ENCODE peak calls at places on chromosomes 1 and 21, in eight cellular contexts. One of them, this sample, is unnamed.

GRCh38 chr21:43959231-43960041 is 52.7 kb upstream of the TRAPPC10 start:
- DNase-seq in effector memory CD4-positive, alpha-beta T cell: no peak
- DNase-seq in heart right ventricle: no peak
- DNase-seq in CD8-positive, alpha-beta memory T cell: no peak
- DNase-seq in iPS DF 6.9: no peak
- DNase-seq in esophagus squamous epithelium: no peak
- DNase-seq in prostate gland: no peak
- DNase-seq in psoas muscle: peak; percentile 5
- DNase-seq in this sample: no peak

GRCh38 chr1:8653878-8654277 is 163.6 kb downstream of the RERE start:
- DNase-seq in effector memory CD4-positive, alpha-beta T cell: no peak
- DNase-seq in heart right ventricle: no peak
- DNase-seq in CD8-positive, alpha-beta memory T cell: no peak
- DNase-seq in iPS DF 6.9: no peak
- DNase-seq in esophagus squamous epithelium: no peak
- DNase-seq in prostate gland: no peak
- DNase-seq in psoas muscle: no peak
- DNase-seq in this sample: no peak

GRCh38 chr1:199667079-199667478 is 360.4 kb upstream of the NR5A2 start:
- DNase-seq in effector memory CD4-positive, alpha-beta T cell: no peak
- DNase-seq in heart right ventricle: no peak
- DNase-seq in CD8-positive, alpha-beta memory T cell: no peak
- DNase-seq in iPS DF 6.9: no peak
- DNase-seq in esophagus squamous epithelium: no peak
- DNase-seq in prostate gland: no peak
- DNase-seq in psoas muscle: no peak
- DNase-seq in this sample: no peak

GRCh38 chr1:224579526-224579925 is 36.6 kb upstream of the CNIH3 start:
- DNase-seq in effector memory CD4-positive, alpha-beta T cell: no peak
- DNase-seq in heart right ventricle: no peak
- DNase-seq in CD8-positive, alpha-beta memory T cell: no peak
- DNase-seq in iPS DF 6.9: no peak
- DNase-seq in esophagus squamous epithelium: no peak
- DNase-seq in prostate gland: no peak
- DNase-seq in psoas muscle: no peak
- DNase-seq in this sample: no peak

GRCh38 chr1:222815367-222815765 is 527 bp downstream of the DISP1 start:
- DNase-seq in effector memory CD4-positive, alpha-beta T cell: peak; percentile 4
- DNase-seq in heart right ventricle: no peak
- DNase-seq in CD8-positive, alpha-beta memory T cell: peak; percentile 35
- DNase-seq in iPS DF 6.9: no peak
- DNase-seq in esophagus squamous epithelium: no peak
- DNase-seq in prostate gland: no peak
- DNase-seq in psoas muscle: no peak
- DNase-seq in this sample: peak; percentile 39

GRCh38 chr1:7783178-7783711 is 846 bp upstream of the PER3 start:
- DNase-seq in effector memory CD4-positive, alpha-beta T cell: no peak
- DNase-seq in heart right ventricle: peak; percentile 84
- DNase-seq in CD8-positive, alpha-beta memory T cell: no peak
- DNase-seq in iPS DF 6.9: no peak
- DNase-seq in esophagus squamous epithelium: no peak
- DNase-seq in prostate gland: no peak
- DNase-seq in psoas muscle: peak; percentile 77
- DNase-seq in this sample: no peak

GRCh38 chr1:102015728-102016127 is 19.0 kb upstream of the OLFM3 start:
- DNase-seq in effector memory CD4-positive, alpha-beta T cell: no peak
- DNase-seq in heart right ventricle: no peak
- DNase-seq in CD8-positive, alpha-beta memory T cell: no peak
- DNase-seq in iPS DF 6.9: no peak
- DNase-seq in esophagus squamous epithelium: no peak
- DNase-seq in prostate gland: no peak
- DNase-seq in psoas muscle: no peak
- DNase-seq in this sample: no peak

GRCh38 chr1:33819290-33819912 is 44.5 kb upstream of the HMGB4 start:
- DNase-seq in effector memory CD4-positive, alpha-beta T cell: no peak
- DNase-seq in heart right ventricle: no peak
- DNase-seq in CD8-positive, alpha-beta memory T cell: no peak
- DNase-seq in iPS DF 6.9: no peak
- DNase-seq in esophagus squamous epithelium: no peak
- DNase-seq in prostate gland: no peak
- DNase-seq in psoas muscle: no peak
- DNase-seq in this sample: no peak

GRCh38 chr1:160366731-160367515 is at the start of gene NHLH1:
- DNase-seq in effector memory CD4-positive, alpha-beta T cell: no peak
- DNase-seq in heart right ventricle: no peak
- DNase-seq in CD8-positive, alpha-beta memory T cell: no peak
- DNase-seq in iPS DF 6.9: no peak
- DNase-seq in esophagus squamous epithelium: no peak
- DNase-seq in prostate gland: no peak
- DNase-seq in psoas muscle: no peak
- DNase-seq in this sample: no peak

GRCh38 chr1:40662864-40663263 is 2.6 kb downstream of the RIMS3 start:
- DNase-seq in effector memory CD4-positive, alpha-beta T cell: no peak
- DNase-seq in heart right ventricle: no peak
- DNase-seq in CD8-positive, alpha-beta memory T cell: no peak
- DNase-seq in iPS DF 6.9: no peak
- DNase-seq in esophagus squamous epithelium: no peak
- DNase-seq in prostate gland: no peak
- DNase-seq in psoas muscle: no peak
- DNase-seq in this sample: no peak

GRCh38 chr1:24002664-24003063 is 22.5 kb upstream of the SRSF10 start:
- DNase-seq in effector memory CD4-positive, alpha-beta T cell: no peak
- DNase-seq in heart right ventricle: no peak
- DNase-seq in CD8-positive, alpha-beta memory T cell: no peak
- DNase-seq in iPS DF 6.9: no peak
- DNase-seq in esophagus squamous epithelium: no peak
- DNase-seq in prostate gland: no peak
- DNase-seq in psoas muscle: no peak
- DNase-seq in this sample: no peak

GRCh38 chr1:23999156-23999671 is 19.1 kb upstream of the SRSF10 start:
- DNase-seq in effector memory CD4-positive, alpha-beta T cell: no peak
- DNase-seq in heart right ventricle: no peak
- DNase-seq in CD8-positive, alpha-beta memory T cell: no peak
- DNase-seq in iPS DF 6.9: no peak
- DNase-seq in esophagus squamous epithelium: no peak
- DNase-seq in prostate gland: no peak
- DNase-seq in psoas muscle: no peak
- DNase-seq in this sample: no peak

GRCh38 chr1:23995431-23995837 is 15.3 kb upstream of the SRSF10 start:
- DNase-seq in effector memory CD4-positive, alpha-beta T cell: no peak
- DNase-seq in heart right ventricle: no peak
- DNase-seq in CD8-positive, alpha-beta memory T cell: no peak
- DNase-seq in iPS DF 6.9: no peak
- DNase-seq in esophagus squamous epithelium: no peak
- DNase-seq in prostate gland: no peak
- DNase-seq in psoas muscle: no peak
- DNase-seq in this sample: no peak

DNA sequence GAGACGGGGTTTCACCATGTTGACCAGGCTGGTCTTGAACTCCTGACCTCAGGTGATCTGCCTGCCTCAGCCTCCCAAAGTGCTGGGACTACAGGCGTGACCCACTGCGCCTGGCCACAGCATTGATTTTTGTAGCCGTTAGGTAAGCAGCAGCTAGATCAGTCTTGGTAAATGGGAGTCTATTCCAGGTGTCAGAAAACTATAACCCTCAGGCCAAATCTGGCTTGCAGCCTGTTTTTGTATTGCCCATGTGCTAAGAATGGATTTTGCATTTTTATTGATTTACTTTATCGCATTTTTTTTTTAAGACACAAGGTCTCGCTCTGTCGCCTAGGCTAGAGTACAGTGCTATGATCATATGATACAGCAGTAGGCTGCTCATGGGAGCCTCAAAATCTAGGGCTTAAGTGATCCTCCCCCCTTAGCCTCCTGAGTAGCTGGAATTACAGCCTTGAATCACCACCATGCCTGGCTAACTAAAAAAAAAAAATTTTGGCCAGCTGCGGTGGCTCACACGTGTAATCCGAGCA is 16.6 kb upstream of the SRSF10 start:
- DNase-seq in effector memory CD4-positive, alpha-beta T cell: no peak
- DNase-seq in heart right ventricle: no peak
- DNase-seq in CD8-positive, alpha-beta memory T cell: no peak
- DNase-seq in iPS DF 6.9: no peak
- DNase-seq in esophagus squamous epithelium: no peak
- DNase-seq in prostate gland: no peak
- DNase-seq in psoas muscle: no peak
- DNase-seq in this sample: no peak
- H3K4me3 ChIP-seq in effector memory CD4-positive, alpha-beta T cell: no peak overlapping the region
- H3K4me3 ChIP-seq in heart right ventricle: no peak overlapping the region
- H3K4me3 ChIP-seq in CD8-positive, alpha-beta memory T cell: no peak overlapping the region
- H3K4me3 ChIP-seq in iPS DF 6.9: no peak overlapping the region
- H3K4me3 ChIP-seq in esophagus squamous epithelium: no peak overlapping the region
- H3K4me3 ChIP-seq in prostate gland: no peak overlapping the region
- H3K4me3 ChIP-seq in psoas muscle: no peak overlapping the region
- H3K4me3 ChIP-seq in this sample: no peak overlapping the region

DNA sequence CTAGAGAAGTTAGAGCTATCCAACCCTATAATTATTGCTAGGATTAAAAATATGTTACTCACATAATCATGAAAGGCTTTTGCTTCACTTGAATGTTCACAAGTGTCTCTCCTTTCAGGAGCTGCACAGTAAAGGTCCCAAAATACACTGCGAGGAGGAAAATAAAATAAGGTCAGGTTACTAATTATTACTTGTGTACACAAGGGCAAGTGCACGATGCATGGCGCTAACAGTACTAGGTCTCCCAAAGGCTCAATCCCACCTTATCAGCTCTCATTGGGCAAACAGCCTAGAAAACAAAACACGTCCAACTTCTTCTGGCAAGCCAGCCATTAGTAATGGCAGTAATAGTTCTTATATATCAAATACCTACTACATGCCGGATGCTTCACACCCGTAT is 4.4 kb downstream of the SSBP3 start:
- DNase-seq in effector memory CD4-positive, alpha-beta T cell: no peak
- DNase-seq in heart right ventricle: no peak
- DNase-seq in CD8-positive, alpha-beta memory T cell: no peak
- DNase-seq in iPS DF 6.9: no peak
- DNase-seq in esophagus squamous epithelium: no peak
- DNase-seq in prostate gland: no peak
- DNase-seq in psoas muscle: no peak
- DNase-seq in this sample: no peak
- H3K4me1 ChIP-seq in effector memory CD4-positive, alpha-beta T cell: peaks cover 18% of the 10 kb centered on the region
- H3K4me1 ChIP-seq in heart right ventricle: peaks cover 10% of the 10 kb centered on the region
- H3K4me1 ChIP-seq in CD8-positive, alpha-beta memory T cell: peaks cover 40% of the 10 kb centered on the region
- H3K4me1 ChIP-seq in iPS DF 6.9: peaks cover 10% of the 10 kb centered on the region
- H3K4me1 ChIP-seq in esophagus squamous epithelium: peaks cover 16% of the 10 kb centered on the region
- H3K4me1 ChIP-seq in prostate gland: peaks cover 9% of the 10 kb centered on the region
- H3K4me1 ChIP-seq in psoas muscle: peaks cover 71% of the 10 kb centered on the region
- H3K4me1 ChIP-seq in this sample: peaks cover 54% of the 10 kb centered on the region

GRCh38 chr1:94716966-94717365 is 103.2 kb upstream of the SLC44A3 start:
- DNase-seq in effector memory CD4-positive, alpha-beta T cell: no peak
- DNase-seq in heart right ventricle: no peak
- DNase-seq in CD8-positive, alpha-beta memory T cell: no peak
- DNase-seq in iPS DF 6.9: no peak
- DNase-seq in esophagus squamous epithelium: no peak
- DNase-seq in prostate gland: no peak
- DNase-seq in psoas muscle: no peak
- DNase-seq in this sample: no peak

GRCh38 chr1:94714552-94714951 is 105.6 kb upstream of the SLC44A3 start:
- DNase-seq in effector memory CD4-positive, alpha-beta T cell: no peak
- DNase-seq in heart right ventricle: no peak
- DNase-seq in CD8-positive, alpha-beta memory T cell: no peak
- DNase-seq in iPS DF 6.9: no peak
- DNase-seq in esophagus squamous epithelium: no peak
- DNase-seq in prostate gland: no peak
- DNase-seq in psoas muscle: no peak
- DNase-seq in this sample: no peak

GRCh38 chr1:94713472-94714141 is 106.5 kb upstream of the SLC44A3 start:
- DNase-seq in effector memory CD4-positive, alpha-beta T cell: no peak
- DNase-seq in heart right ventricle: peak; percentile 71
- DNase-seq in CD8-positive, alpha-beta memory T cell: no peak
- DNase-seq in iPS DF 6.9: peak; percentile 70
- DNase-seq in esophagus squamous epithelium: peak; percentile 26
- DNase-seq in prostate gland: peak; percentile 37
- DNase-seq in psoas muscle: peak; percentile 92
- DNase-seq in this sample: peak; percentile 26

GRCh38 chr1:94714152-94714551 is 106.0 kb upstream of the SLC44A3 start:
- DNase-seq in effector memory CD4-positive, alpha-beta T cell: no peak
- DNase-seq in heart right ventricle: no peak
- DNase-seq in CD8-positive, alpha-beta memory T cell: no peak
- DNase-seq in iPS DF 6.9: no peak
- DNase-seq in esophagus squamous epithelium: no peak
- DNase-seq in prostate gland: no peak
- DNase-seq in psoas muscle: no peak
- DNase-seq in this sample: no peak

DNA sequence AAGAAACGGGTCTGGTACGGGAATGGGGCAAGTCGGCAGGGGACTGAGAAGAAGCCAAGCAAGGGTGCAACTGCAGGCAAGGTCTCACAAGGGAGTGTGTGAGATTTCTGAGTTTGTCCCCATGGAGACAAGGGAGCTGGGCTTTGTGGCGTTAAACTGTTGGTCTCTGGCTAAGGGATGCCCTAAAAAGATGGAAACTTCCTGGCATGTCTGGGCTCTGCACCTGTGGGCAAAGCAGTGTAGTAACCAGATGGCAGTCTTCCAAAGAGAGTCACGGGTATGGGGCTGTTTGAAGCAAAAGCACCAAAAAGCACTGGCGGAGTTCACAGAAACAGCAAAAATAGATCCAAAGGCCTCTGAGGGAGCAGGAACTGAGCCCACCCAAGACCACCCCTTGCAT is 104.8 kb upstream of the SLC44A3 start:
- DNase-seq in effector memory CD4-positive, alpha-beta T cell: no peak
- DNase-seq in heart right ventricle: no peak
- DNase-seq in CD8-positive, alpha-beta memory T cell: no peak
- DNase-seq in iPS DF 6.9: no peak
- DNase-seq in esophagus squamous epithelium: no peak
- DNase-seq in prostate gland: no peak
- DNase-seq in psoas muscle: no peak
- DNase-seq in this sample: no peak
- H3K4me3 ChIP-seq in effector memory CD4-positive, alpha-beta T cell: no peak overlapping the region
- H3K4me3 ChIP-seq in heart right ventricle: no peak overlapping the region
- H3K4me3 ChIP-seq in CD8-positive, alpha-beta memory T cell: no peak overlapping the region
- H3K4me3 ChIP-seq in iPS DF 6.9: no peak overlapping the region
- H3K4me3 ChIP-seq in esophagus squamous epithelium: no peak overlapping the region
- H3K4me3 ChIP-seq in prostate gland: no peak overlapping the region
- H3K4me3 ChIP-seq in psoas muscle: no peak overlapping the region
- H3K4me3 ChIP-seq in this sample: no peak overlapping the region

DNA sequence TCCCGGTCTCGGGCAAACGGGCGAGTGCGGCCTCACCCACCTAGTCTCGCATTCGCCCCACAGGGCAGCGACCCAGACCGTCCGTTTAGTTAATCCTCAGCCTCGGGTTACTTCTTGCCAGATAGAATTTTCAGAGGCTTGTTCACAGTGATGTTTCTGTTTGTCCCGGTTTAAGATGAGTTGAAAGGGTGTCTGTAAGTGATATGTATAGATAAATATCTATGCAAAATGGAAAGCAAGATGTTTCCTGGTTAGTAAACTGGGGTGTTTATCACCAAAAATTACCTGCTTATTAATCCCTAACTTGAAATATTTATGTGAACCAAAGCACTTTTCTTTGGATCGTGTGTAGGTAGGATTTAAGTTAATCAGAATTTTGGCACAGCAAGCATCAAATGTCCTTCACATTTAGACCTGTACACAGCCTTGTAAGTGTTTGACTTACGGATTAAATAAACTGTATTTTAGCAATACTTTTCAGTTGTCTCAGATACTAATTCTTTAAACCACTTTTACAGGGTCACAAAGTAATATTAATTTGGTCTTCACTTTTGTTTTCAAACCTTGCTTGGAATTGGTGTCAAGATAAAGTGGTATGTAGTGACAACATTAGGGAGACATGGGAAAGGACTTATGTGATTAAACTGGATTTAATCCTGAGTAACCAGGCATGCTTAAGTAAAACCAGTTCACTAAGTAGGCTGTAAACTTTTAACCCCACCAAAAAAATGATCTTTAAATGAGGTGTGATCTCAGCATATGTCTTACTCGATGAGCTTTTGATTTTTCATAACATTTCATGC is 886 bp downstream of the ZNF326 start:
- DNase-seq in effector memory CD4-positive, alpha-beta T cell: no peak
- DNase-seq in heart right ventricle: no peak
- DNase-seq in CD8-positive, alpha-beta memory T cell: no peak
- DNase-seq in iPS DF 6.9: no peak
- DNase-seq in esophagus squamous epithelium: no peak
- DNase-seq in prostate gland: no peak
- DNase-seq in psoas muscle: no peak
- DNase-seq in this sample: no peak
- H3K4me1 ChIP-seq in effector memory CD4-positive, alpha-beta T cell: peaks cover 8% of the 10 kb centered on the region
- H3K4me1 ChIP-seq in heart right ventricle: no peaks in the 10 kb centered on the region
- H3K4me1 ChIP-seq in CD8-positive, alpha-beta memory T cell: peaks cover 27% of the 10 kb centered on the region
- H3K4me1 ChIP-seq in iPS DF 6.9: peaks cover 5% of the 10 kb centered on the region
- H3K4me1 ChIP-seq in esophagus squamous epithelium: peaks cover 9% of the 10 kb centered on the region
- H3K4me1 ChIP-seq in prostate gland: peaks cover 11% of the 10 kb centered on the region
- H3K4me1 ChIP-seq in psoas muscle: peaks cover 31% of the 10 kb centered on the region
- H3K4me1 ChIP-seq in this sample: peaks cover 27% of the 10 kb centered on the region